ENCODE peak calls at places on chromosomes 5 and 9, in eight cellular contexts. One of them, this sample, is unnamed.

GRCh38 chr9:93244101-93244500 is 60.2 kb downstream of the WNK2 start:
- DNase-seq in left kidney: no peak
- DNase-seq in ELR: no peak
- DNase-seq in GM13976: no peak
- DNase-seq in sigmoid colon: no peak
- DNase-seq in stimulated activated effector memory CD8-positive, alpha-beta T cell treated with anti-CD3 and anti-CD28 coated beads, Interleukin-12 subunit alpha, Interleukin-12 subunit beta, amount 100 ng/mL, for 72 hours: no peak
- DNase-seq in HFFc6: no peak
- DNase-seq in LHCN-M2: no peak
- DNase-seq in this sample: no peak

GRCh38 chr5:82985763-82986162 is 91.4 kb downstream of the TMEM167A start:
- DNase-seq in left kidney: no peak
- DNase-seq in ELR: no peak
- DNase-seq in GM13976: no peak
- DNase-seq in sigmoid colon: no peak
- DNase-seq in stimulated activated effector memory CD8-positive, alpha-beta T cell treated with anti-CD3 and anti-CD28 coated beads, Interleukin-12 subunit alpha, Interleukin-12 subunit beta, amount 100 ng/mL, for 72 hours: no peak
- DNase-seq in HFFc6: no peak
- DNase-seq in LHCN-M2: no peak
- DNase-seq in this sample: no peak

GRCh38 chr5:6328173-6328572 is 50.2 kb downstream of the MED10 start:
- DNase-seq in left kidney: peak; percentile 91
- DNase-seq in ELR: peak; percentile 26
- DNase-seq in GM13976: no peak
- DNase-seq in sigmoid colon: no peak
- DNase-seq in stimulated activated effector memory CD8-positive, alpha-beta T cell treated with anti-CD3 and anti-CD28 coated beads, Interleukin-12 subunit alpha, Interleukin-12 subunit beta, amount 100 ng/mL, for 72 hours: no peak
- DNase-seq in HFFc6: no peak
- DNase-seq in LHCN-M2: peak; percentile 1
- DNase-seq in this sample: no peak

GRCh38 chr9:116280529-116280928 is 126.9 kb downstream of the PAPPA start:
- DNase-seq in left kidney: no peak
- DNase-seq in ELR: peak; percentile 24
- DNase-seq in GM13976: no peak
- DNase-seq in sigmoid colon: no peak
- DNase-seq in stimulated activated effector memory CD8-positive, alpha-beta T cell treated with anti-CD3 and anti-CD28 coated beads, Interleukin-12 subunit alpha, Interleukin-12 subunit beta, amount 100 ng/mL, for 72 hours: no peak
- DNase-seq in HFFc6: no peak
- DNase-seq in LHCN-M2: peak; percentile 32
- DNase-seq in this sample: no peak

GRCh38 chr9:133467101-133467500 is 7.3 kb downstream of the CACFD1 start:
- DNase-seq in left kidney: no peak
- DNase-seq in ELR: no peak
- DNase-seq in GM13976: no peak
- DNase-seq in sigmoid colon: no peak
- DNase-seq in stimulated activated effector memory CD8-positive, alpha-beta T cell treated with anti-CD3 and anti-CD28 coated beads, Interleukin-12 subunit alpha, Interleukin-12 subunit beta, amount 100 ng/mL, for 72 hours: no peak
- DNase-seq in HFFc6: no peak
- DNase-seq in LHCN-M2: no peak
- DNase-seq in this sample: no peak

GRCh38 chr5:171622010-171622409 is 163.6 kb upstream of the SMIM23 start:
- DNase-seq in left kidney: no peak
- DNase-seq in ELR: no peak
- DNase-seq in GM13976: no peak
- DNase-seq in sigmoid colon: peak; percentile 2
- DNase-seq in stimulated activated effector memory CD8-positive, alpha-beta T cell treated with anti-CD3 and anti-CD28 coated beads, Interleukin-12 subunit alpha, Interleukin-12 subunit beta, amount 100 ng/mL, for 72 hours: no peak
- DNase-seq in HFFc6: no peak
- DNase-seq in LHCN-M2: no peak
- DNase-seq in this sample: peak; percentile 32

GRCh38 chr5:176743828-176744583 is 66.4 kb upstream of the UNC5A start:
- DNase-seq in left kidney: no peak
- DNase-seq in ELR: no peak
- DNase-seq in GM13976: peak; percentile 26
- DNase-seq in sigmoid colon: no peak
- DNase-seq in stimulated activated effector memory CD8-positive, alpha-beta T cell treated with anti-CD3 and anti-CD28 coated beads, Interleukin-12 subunit alpha, Interleukin-12 subunit beta, amount 100 ng/mL, for 72 hours: no peak
- DNase-seq in HFFc6: no peak
- DNase-seq in LHCN-M2: no peak
- DNase-seq in this sample: no peak

GRCh38 chr5:176497852-176498251 is 39.4 kb downstream of the RNF44 start:
- DNase-seq in left kidney: no peak
- DNase-seq in ELR: peak; percentile 72
- DNase-seq in GM13976: no peak
- DNase-seq in sigmoid colon: no peak
- DNase-seq in stimulated activated effector memory CD8-positive, alpha-beta T cell treated with anti-CD3 and anti-CD28 coated beads, Interleukin-12 subunit alpha, Interleukin-12 subunit beta, amount 100 ng/mL, for 72 hours: no peak
- DNase-seq in HFFc6: peak; percentile 39
- DNase-seq in LHCN-M2: peak; percentile 57
- DNase-seq in this sample: no peak

GRCh38 chr9:96022445-96023031 is 147.0 kb downstream of the ERCC6L2 start:
- DNase-seq in left kidney: peak; percentile 86
- DNase-seq in ELR: no peak
- DNase-seq in GM13976: peak; percentile 55
- DNase-seq in sigmoid colon: no peak
- DNase-seq in stimulated activated effector memory CD8-positive, alpha-beta T cell treated with anti-CD3 and anti-CD28 coated beads, Interleukin-12 subunit alpha, Interleukin-12 subunit beta, amount 100 ng/mL, for 72 hours: peak; percentile 75
- DNase-seq in HFFc6: no peak
- DNase-seq in LHCN-M2: no peak
- DNase-seq in this sample: no peak

This sample was measured in foreskin melanocyte.